ENCODE peak calls at places on chromosome 11, in eight cellular contexts. One of them, this sample, is unnamed.
A peak's percentile ranks its signal among the peaks of the same experiment; 100 is the strongest.

GRCh38 chr11:75051043-75051442 is 45.6 kb downstream of the OR2AT4 start:
- DNase-seq in prostate gland: no peak
- DNase-seq in GM12891: no peak
- DNase-seq in Peyer's patch: no peak
- DNase-seq in adrenal gland: no peak
- DNase-seq in HCT116: no peak
- DNase-seq in A549: no peak
- DNase-seq in NB4: peak; percentile 30
- DNase-seq in this sample: no peak

GRCh38 chr11:96113100-96113710 is 189.3 kb upstream of the MTMR2 start:
- DNase-seq in NB4: no peak
- DNase-seq in GM12891: no peak
- DNase-seq in Peyer's patch: no peak
- DNase-seq in adrenal gland: no peak
- DNase-seq in prostate gland: no peak
- DNase-seq in A549: no peak
- DNase-seq in HCT116: no peak
- DNase-seq in this sample: no peak

GRCh38 chr11:4202749-4203148 is 108.2 kb downstream of the RRM1 start:
- DNase-seq in prostate gland: no peak
- DNase-seq in GM12891: no peak
- DNase-seq in NB4: no peak
- DNase-seq in adrenal gland: no peak
- DNase-seq in A549: no peak
- DNase-seq in HCT116: no peak
- DNase-seq in Peyer's patch: no peak
- DNase-seq in this sample: no peak

GRCh38 chr11:695332-695605 is 247 bp upstream of the DEAF1 start:
- DNase-seq in A549: no peak
- DNase-seq in adrenal gland: no peak
- DNase-seq in Peyer's patch: no peak
- DNase-seq in GM12891: no peak
- DNase-seq in HCT116: no peak
- DNase-seq in prostate gland: no peak
- DNase-seq in NB4: no peak
- DNase-seq in this sample: no peak

GRCh38 chr11:2827792-2828191 is 57.8 kb downstream of the CDKN1C start:
- DNase-seq in GM12891: no peak
- DNase-seq in prostate gland: no peak
- DNase-seq in Peyer's patch: no peak
- DNase-seq in NB4: no peak
- DNase-seq in A549: no peak
- DNase-seq in HCT116: no peak
- DNase-seq in adrenal gland: no peak
- DNase-seq in this sample: no peak

GRCh38 chr11:80103149-80103859 is 662.5 kb upstream of the TENM4 start:
- DNase-seq in A549: no peak
- DNase-seq in GM12891: no peak
- DNase-seq in prostate gland: no peak
- DNase-seq in NB4: no peak
- DNase-seq in adrenal gland: peak; percentile 16
- DNase-seq in Peyer's patch: no peak
- DNase-seq in HCT116: no peak
- DNase-seq in this sample: no peak

GRCh38 chr11:12224537-12224893 is 114.1 kb downstream of the MICAL2 start:
- DNase-seq in prostate gland: peak; percentile 69
- DNase-seq in HCT116: no peak
- DNase-seq in NB4: peak; percentile 98
- DNase-seq in GM12891: peak; percentile 56
- DNase-seq in adrenal gland: peak; percentile 74
- DNase-seq in A549: no peak
- DNase-seq in Peyer's patch: peak; percentile 85
- DNase-seq in this sample: peak; percentile 48

GRCh38 chr11:114762437-114762836 is 84.1 kb downstream of the NXPE2 start:
- DNase-seq in prostate gland: peak; percentile 51
- DNase-seq in adrenal gland: peak; percentile 52
- DNase-seq in NB4: peak; percentile 59
- DNase-seq in GM12891: no peak
- DNase-seq in Peyer's patch: no peak
- DNase-seq in A549: peak; percentile 15
- DNase-seq in HCT116: no peak
- DNase-seq in this sample: peak; percentile 63

GRCh38 chr11:64848214-64848778 is 3.8 kb upstream of the CDC42BPG start:
- DNase-seq in HCT116: no peak
- DNase-seq in Peyer's patch: no peak
- DNase-seq in NB4: no peak
- DNase-seq in A549: no peak
- DNase-seq in adrenal gland: no peak
- DNase-seq in prostate gland: no peak
- DNase-seq in GM12891: no peak
- DNase-seq in this sample: peak; percentile 73

GRCh38 chr11:64848779-64849599 is 4.5 kb upstream of the CDC42BPG start:
- DNase-seq in GM12891: no peak
- DNase-seq in A549: no peak
- DNase-seq in adrenal gland: no peak
- DNase-seq in prostate gland: no peak
- DNase-seq in NB4: peak; percentile 42
- DNase-seq in Peyer's patch: peak; percentile 89
- DNase-seq in HCT116: no peak
- DNase-seq in this sample: no peak

GRCh38 chr11:64844330-64845124 is at the start of gene CDC42BPG:
- DNase-seq in HCT116: peak; percentile 57
- DNase-seq in Peyer's patch: peak; percentile 92
- DNase-seq in NB4: peak; percentile 83
- DNase-seq in adrenal gland: no peak
- DNase-seq in GM12891: peak; percentile 91
- DNase-seq in A549: peak; percentile 87
- DNase-seq in prostate gland: peak; percentile 90
- DNase-seq in this sample: peak; percentile 89

GRCh38 chr11:64845125-64845735 is 777 bp upstream of the CDC42BPG start:
- DNase-seq in prostate gland: no peak
- DNase-seq in adrenal gland: no peak
- DNase-seq in HCT116: no peak
- DNase-seq in Peyer's patch: no peak
- DNase-seq in GM12891: no peak
- DNase-seq in NB4: peak; percentile 61
- DNase-seq in A549: no peak
- DNase-seq in this sample: no peak

DNA sequence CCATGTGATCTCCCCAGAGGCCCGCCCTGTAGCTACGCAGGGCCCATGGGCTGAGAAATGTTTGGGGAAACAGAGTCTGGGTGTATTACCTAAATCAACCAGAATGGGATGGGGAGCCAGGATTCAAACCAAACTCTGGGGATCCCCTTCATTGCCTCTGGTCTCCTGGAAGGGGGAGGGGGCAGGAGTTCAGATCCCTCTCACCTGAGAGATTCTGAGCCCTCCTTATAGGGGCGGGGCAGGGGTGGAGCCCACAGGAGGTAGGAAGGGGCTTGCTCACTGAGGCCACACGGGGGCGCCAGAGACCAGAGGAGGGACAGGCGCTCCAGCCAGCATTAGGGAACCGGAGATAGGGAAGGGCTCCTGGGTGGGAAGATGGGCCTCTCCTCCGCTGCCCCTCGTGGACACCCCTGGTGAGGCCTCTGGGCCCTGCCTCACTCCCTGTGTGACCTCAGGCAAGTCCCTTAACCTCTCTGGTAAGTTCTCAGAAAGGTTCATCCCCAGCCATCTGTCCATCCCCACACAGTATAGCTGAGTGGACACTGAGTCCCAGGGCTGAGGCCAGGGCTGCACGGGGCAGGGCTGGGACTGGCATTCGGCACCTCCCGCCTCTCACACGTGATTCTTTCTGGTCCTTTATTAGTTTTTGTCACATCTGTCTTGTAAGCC is 2.7 kb upstream of the CDC42BPG start:
- DNase-seq in GM12891: peak; percentile 76
- DNase-seq in HCT116: peak; percentile 87
- DNase-seq in adrenal gland: peak; percentile 91
- DNase-seq in prostate gland: peak; percentile 86
- DNase-seq in NB4: peak; percentile 93
- DNase-seq in Peyer's patch: peak; percentile 92
- DNase-seq in A549: peak; percentile 95
- DNase-seq in this sample: peak; percentile 95
- TF ChIP-seq POLR2A in GM12891: peak; percentile 24
- TF ChIP-seq POLR2A in HCT116: no peak
- TF ChIP-seq POLR2A in adrenal gland: no peak
- TF ChIP-seq POLR2A in prostate gland: no peak
- TF ChIP-seq POLR2A in NB4: no peak
- TF ChIP-seq POLR2A in Peyer's patch: peak; percentile 43
- TF ChIP-seq POLR2A in A549: no peak
- TF ChIP-seq POLR2A in this sample: no peak

DNA sequence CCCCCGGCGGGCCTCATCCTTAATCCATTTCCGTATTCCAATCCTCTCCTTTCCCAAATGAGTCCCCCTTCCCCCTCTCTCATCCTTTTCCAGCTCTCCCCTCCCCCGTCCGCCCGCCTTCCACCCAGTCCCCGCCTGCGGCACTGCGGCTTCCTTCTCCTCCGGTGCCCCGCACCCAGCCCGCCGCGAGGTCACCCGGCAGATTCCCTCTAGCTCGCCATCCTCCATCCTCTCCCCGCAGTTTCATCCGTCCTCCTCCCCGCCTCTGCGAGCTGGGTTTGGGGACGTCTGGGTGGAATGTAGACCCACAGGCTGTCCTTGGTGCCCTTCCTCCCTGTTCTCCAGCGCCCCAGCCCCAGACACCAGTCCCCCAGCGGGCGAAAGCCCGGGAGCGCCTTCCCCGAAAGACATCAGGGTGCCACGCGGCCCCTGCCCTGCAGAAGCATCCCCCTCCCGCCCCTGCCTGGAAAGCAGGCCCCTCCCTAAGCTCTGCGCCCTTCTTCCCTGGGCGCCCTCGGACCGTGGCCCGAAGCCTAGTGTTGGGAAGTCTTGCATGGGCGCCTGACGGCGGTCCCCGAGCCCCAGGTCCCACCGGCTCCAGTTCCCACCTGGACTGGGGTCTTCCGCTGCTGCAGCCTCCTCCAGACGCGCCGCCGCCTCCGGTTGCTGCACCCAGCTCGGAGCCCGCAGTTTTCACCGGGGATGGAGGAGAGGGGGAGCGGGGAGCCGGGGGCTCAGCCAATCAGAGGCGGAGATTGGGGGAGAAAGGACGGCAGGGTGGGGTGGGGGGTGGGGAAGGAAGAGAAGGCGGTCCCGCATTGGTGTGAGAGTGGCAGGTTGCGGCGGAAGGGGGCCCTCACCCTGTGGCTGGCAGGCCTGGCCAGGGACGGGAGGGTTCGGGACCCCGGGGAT is at the start of gene THY1:
- DNase-seq in NB4: no peak
- DNase-seq in A549: no peak
- DNase-seq in HCT116: no peak
- DNase-seq in Peyer's patch: no peak
- DNase-seq in prostate gland: no peak
- DNase-seq in adrenal gland: no peak
- DNase-seq in GM12891: no peak
- DNase-seq in this sample: no peak
- TF ChIP-seq POLR2A in NB4: no peak
- TF ChIP-seq POLR2A in A549: no peak
- TF ChIP-seq POLR2A in HCT116: no peak
- TF ChIP-seq POLR2A in Peyer's patch: no peak
- TF ChIP-seq POLR2A in prostate gland: no peak
- TF ChIP-seq POLR2A in adrenal gland: no peak
- TF ChIP-seq POLR2A in GM12891: no peak
- TF ChIP-seq POLR2A in this sample: no peak

GRCh38 chr11:35111171-35112055 is 27.6 kb upstream of the CD44 start:
- DNase-seq in Peyer's patch: no peak
- DNase-seq in prostate gland: no peak
- DNase-seq in adrenal gland: peak; percentile 49
- DNase-seq in HCT116: no peak
- DNase-seq in A549: no peak
- DNase-seq in NB4: peak; percentile 21
- DNase-seq in GM12891: no peak
- DNase-seq in this sample: no peak
- TF ChIP-seq POLR2A in Peyer's patch: no peak
- TF ChIP-seq POLR2A in prostate gland: no peak
- TF ChIP-seq POLR2A in adrenal gland: no peak
- TF ChIP-seq POLR2A in HCT116: no peak
- TF ChIP-seq POLR2A in A549: no peak
- TF ChIP-seq POLR2A in NB4: no peak
- TF ChIP-seq POLR2A in GM12891: no peak
- TF ChIP-seq POLR2A in this sample: no peak

GRCh38 chr11:76233936-76234703 is 27.8 kb upstream of the WNT11 start:
- DNase-seq in Peyer's patch: peak; percentile 56
- DNase-seq in HCT116: no peak
- DNase-seq in adrenal gland: peak; percentile 66
- DNase-seq in GM12891: peak; percentile 53
- DNase-seq in A549: no peak
- DNase-seq in NB4: peak; percentile 98
- DNase-seq in prostate gland: no peak
- DNase-seq in this sample: peak; percentile 82

GRCh38 chr11:76236092-76237026 is 30.1 kb upstream of the WNT11 start:
- DNase-seq in adrenal gland: peak; percentile 73
- DNase-seq in prostate gland: peak; percentile 50
- DNase-seq in A549: peak; percentile 90
- DNase-seq in HCT116: peak; percentile 16
- DNase-seq in NB4: peak; percentile 82
- DNase-seq in GM12891: peak; percentile 57
- DNase-seq in Peyer's patch: peak; percentile 58
- DNase-seq in this sample: peak; percentile 72

GRCh38 chr11:76234704-76235232 is 28.5 kb upstream of the WNT11 start:
- DNase-seq in A549: peak; percentile 60
- DNase-seq in GM12891: peak; percentile 37
- DNase-seq in NB4: no peak
- DNase-seq in HCT116: no peak
- DNase-seq in adrenal gland: peak; percentile 70
- DNase-seq in prostate gland: no peak
- DNase-seq in Peyer's patch: no peak
- DNase-seq in this sample: peak; percentile 92

GRCh38 chr11:76237041-76237649 is 30.8 kb upstream of the WNT11 start:
- DNase-seq in A549: no peak
- DNase-seq in prostate gland: no peak
- DNase-seq in adrenal gland: no peak
- DNase-seq in HCT116: no peak
- DNase-seq in Peyer's patch: no peak
- DNase-seq in NB4: no peak
- DNase-seq in GM12891: no peak
- DNase-seq in this sample: peak; percentile 22

DNA sequence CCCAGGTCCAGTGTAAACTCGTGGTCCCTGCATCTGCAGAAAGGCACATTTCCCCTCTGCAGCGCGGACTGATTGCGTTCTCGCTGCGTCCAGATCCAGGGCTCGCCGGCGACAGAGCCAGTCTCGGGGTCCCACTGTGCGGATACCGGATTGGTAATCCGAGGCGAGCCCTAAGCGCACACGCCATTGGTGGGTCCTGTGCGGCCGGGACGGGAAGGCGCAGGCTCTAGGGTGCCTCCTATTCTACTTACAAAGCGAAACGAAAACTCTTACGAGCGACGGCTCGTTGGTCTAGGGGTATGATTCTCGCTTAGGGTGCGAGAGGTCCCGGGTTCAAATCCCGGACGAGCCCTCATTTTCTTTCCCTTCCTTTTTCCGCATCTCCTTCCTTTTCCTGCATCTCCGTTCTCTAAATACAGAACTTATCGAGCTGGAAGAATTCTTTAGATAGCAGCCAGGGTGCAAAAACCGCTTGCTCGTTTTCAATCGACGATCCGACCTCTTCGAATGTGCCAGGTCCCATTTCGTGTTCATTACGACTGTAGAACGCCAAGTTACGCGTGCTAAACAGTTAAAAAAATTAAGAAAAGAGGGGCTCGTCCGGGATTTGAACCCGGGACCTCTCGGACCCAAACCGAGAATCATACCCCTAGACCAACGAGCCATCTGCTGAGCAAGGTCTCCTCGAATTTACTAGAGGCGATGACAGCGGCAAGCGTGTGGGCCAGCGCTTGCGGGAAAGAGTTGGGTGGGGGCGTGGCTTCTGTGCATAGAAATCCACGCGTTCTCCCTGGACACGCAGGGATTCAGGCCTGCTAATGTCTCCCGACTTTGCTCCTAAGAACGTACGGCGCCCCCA is 29.2 kb upstream of the WNT11 start:
- DNase-seq in Peyer's patch: peak; percentile 88
- DNase-seq in adrenal gland: peak; percentile 88
- DNase-seq in A549: peak; percentile 98
- DNase-seq in HCT116: peak; percentile 79
- DNase-seq in NB4: peak; percentile 95
- DNase-seq in prostate gland: peak; percentile 88
- DNase-seq in GM12891: peak; percentile 95
- DNase-seq in this sample: peak; percentile 91
- TF ChIP-seq POLR2A in Peyer's patch: no peak
- TF ChIP-seq POLR2A in adrenal gland: peak; percentile 8
- TF ChIP-seq POLR2A in A549: peak; percentile 58
- TF ChIP-seq POLR2A in HCT116: no peak
- TF ChIP-seq POLR2A in NB4: peak; percentile 93
- TF ChIP-seq POLR2A in prostate gland: peak; percentile 21
- TF ChIP-seq POLR2A in GM12891: no peak
- TF ChIP-seq POLR2A in this sample: no peak